ENCODE peak calls at places on chromosomes 12 and 14, in five cellular contexts. Q is endothelial cell of umbilical vein, L is AG10803, Z is epithelial cell of esophagus, U is heart right ventricle. D is an unnamed sample.

GRCh38 chr12:75947171-75947723 is 84.3 kb downstream of the PHLDA1 start:
- DNase-seq in U (no peak), Z (no peak), Q (no peak), L (no peak), D (no peak)

GRCh38 chr14:63933110-63933509 is 80.3 kb downstream of the SYNE2 start:
- DNase-seq in Q (no peak), Z (peak; percentile 10), L (no peak), U (no peak), D (no peak)

GRCh38 chr14:104433401-104434213 is 146.0 kb upstream of the C14orf180 start:
- DNase-seq in Z (no peak), Q (no peak), L (no peak), U (no peak), D (peak; percentile 68)

GRCh38 chr12:13817131-13817530 is 164.3 kb downstream of the GRIN2B start:
- DNase-seq in Z (no peak), U (no peak), Q (no peak), L (no peak), D (no peak)

GRCh38 chr12:5478081-5478706 is 46.3 kb downstream of the NTF3 start:
- DNase-seq in L (no peak), U (no peak), Q (no peak), Z (no peak), D (no peak)

GRCh38 chr14:35339761-35340406 is 47.7 kb downstream of the PSMA6 start:
- DNase-seq in L (no peak), Z (no peak), U (no peak), Q (no peak), D (no peak)

GRCh38 chr12:5096241-5096880 is 52.7 kb downstream of the KCNA5 start:
- DNase-seq in U (no peak), Z (no peak), Q (no peak), L (peak; percentile 80), D (no peak)

GRCh38 chr12:10310926-10311705 is 3.4 kb downstream of the KLRD1 start:
- DNase-seq in U (no peak), L (no peak), Q (peak; percentile 87), Z (peak; percentile 58), D (no peak)

GRCh38 chr14:101039031-101039754 is 135.7 kb upstream of the RTL1 start:
- DNase-seq in L (no peak), Z (no peak), U (no peak), Q (no peak), D (no peak)

GRCh38 chr14:95538801-95539509 is 4.1 kb downstream of the GLRX5 start:
- DNase-seq in Z (no peak), L (no peak), Q (no peak), U (no peak), D (no peak)

GRCh38 chr12:124919646-124920352 is 5.3 kb upstream of the UBC start:
- DNase-seq in Q (peak; percentile 43), Z (peak; percentile 93), U (no peak), L (peak; percentile 34), D (no peak)

GRCh38 chr14:78697341-78697740 is 527.2 kb downstream of the NRXN3 start:
- DNase-seq in Q (peak; percentile 46), U (no peak), Z (peak; percentile 29), L (peak; percentile 58), D (no peak)

GRCh38 chr12:108975024-108975593 is 45.8 kb downstream of the SVOP start:
- DNase-seq in Z (no peak), L (no peak), Q (no peak), U (no peak), D (no peak)

GRCh38 chr14:67728258-67728657 is 26.6 kb downstream of the RDH12 start:
- DNase-seq in U (no peak), Q (no peak), Z (no peak), L (no peak), D (no peak)

GRCh38 chr14:103721334-103722120 is 5.9 kb downstream of the ZFYVE21 start:
- DNase-seq in L (no peak), Q (no peak), Z (peak; percentile 88), U (no peak), D (no peak)

GRCh38 chr12:118103601-118104382 is at the start of gene VSIG10:
- DNase-seq in Z (peak; percentile 51), U (peak; percentile 79), Q (peak; percentile 74), L (peak; percentile 59), D (peak; percentile 73)

GRCh38 chr12:31732926-31733548 is 4.2 kb upstream of the AMN1 start:
- DNase-seq in Q (peak; percentile 91), L (peak; percentile 75), U (no peak), Z (peak; percentile 98), D (no peak)

GRCh38 chr14:21780429-21781084 is 106.9 kb upstream of the OR4E1 start:
- DNase-seq in Z (no peak), U (no peak), Q (no peak), L (no peak), D (no peak)

GRCh38 chr12:67355428-67356385 is 86.5 kb downstream of the CAND1 start:
- DNase-seq in U (no peak), Q (peak; percentile 62), L (peak; percentile 69), Z (peak; percentile 58), D (no peak)

GRCh38 chr14:90513151-90514014 is 116.6 kb downstream of the CALM1 start:
- DNase-seq in Q (no peak), L (no peak), U (peak; percentile 85), Z (peak; percentile 47), D (no peak)

GRCh38 chr12:90939382-90939781 is 15.6 kb downstream of the CCER1 start:
- DNase-seq in L (peak; percentile 25), U (no peak), Z (no peak), Q (no peak), D (no peak)

GRCh38 chr12:65602579-65603295 is 221.5 kb upstream of the HMGA2 start:
- DNase-seq in L (peak; percentile 91), U (peak; percentile 53), Q (peak; percentile 91), Z (peak; percentile 96), D (no peak)

GRCh38 chr14:78933948-78934524 is 763.9 kb downstream of the NRXN3 start:
- DNase-seq in Z (peak; percentile 45), U (no peak), L (peak; percentile 34), Q (peak; percentile 54), D (no peak)

GRCh38 chr12:57401165-57401564 is 29.7 kb downstream of the R3HDM2 start:
- DNase-seq in Z (no peak), L (no peak), U (no peak), Q (no peak), D (no peak)

GRCh38 chr12:124686001-124686884 is 118.8 kb upstream of the NCOR2 start:
- DNase-seq in Q (no peak), L (peak; percentile 80), U (no peak), Z (peak; percentile 87), D (no peak)

GRCh38 chr14:96077983-96078686 is 39.0 kb downstream of the C14orf132 start:
- DNase-seq in U (no peak), Z (peak; percentile 88), Q (no peak), L (no peak), D (no peak)

GRCh38 chr12:48819986-48820385 is 1.7 kb downstream of the CACNB3 start:
- DNase-seq in U (no peak), Q (no peak), Z (no peak), L (no peak), D (no peak)

DNA sequence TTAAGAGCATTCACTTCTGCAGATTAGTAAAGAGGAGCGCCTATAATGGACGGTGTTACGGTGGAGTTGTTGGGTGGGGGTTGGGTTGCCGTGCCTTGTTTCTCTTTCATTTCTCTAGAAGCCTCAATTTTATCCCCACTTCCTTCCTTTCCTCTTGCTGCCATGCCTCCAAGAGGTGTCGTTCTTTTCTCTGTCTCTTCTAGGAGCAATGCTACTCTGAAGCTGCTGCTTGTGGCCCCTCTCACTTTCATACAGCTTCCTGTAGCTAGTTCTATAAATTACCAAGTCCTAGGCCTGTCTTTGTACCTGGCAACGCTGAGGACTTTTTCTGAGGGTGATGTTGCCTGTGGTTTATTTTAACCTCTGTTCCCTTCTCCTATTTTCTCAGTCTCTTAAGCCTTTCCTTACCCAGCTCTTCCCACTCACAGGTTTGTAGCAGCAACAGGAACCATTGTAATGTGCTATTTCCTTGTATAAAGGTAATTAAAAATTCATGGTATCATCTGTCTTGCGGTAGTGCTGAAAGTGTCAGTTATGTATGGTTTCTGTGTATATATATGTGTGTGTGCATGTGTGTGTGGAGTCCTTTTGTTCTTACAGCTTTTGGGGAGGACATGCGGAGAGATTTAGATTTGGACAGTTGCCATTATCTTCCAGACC is 44.0 kb downstream of the DDHD1 start:
- DNase-seq in Z (no peak), Q (peak; percentile 44), U (no peak), L (peak; percentile 18), D (no peak)
- TF ChIP-seq CTCF in Z (no peak), Q (no peak), U (no peak), L (no peak), D (no peak)

GRCh38 chr12:1540690-1541089 is 53.7 kb downstream of the FBXL14 start:
- DNase-seq in Z (peak; percentile 90), L (no peak), U (no peak), Q (no peak), D (no peak)

GRCh38 chr12:1546931-1547640 is 47.3 kb downstream of the FBXL14 start:
- DNase-seq in Z (no peak), Q (no peak), U (no peak), L (no peak), D (no peak)

GRCh38 chr12:1542599-1542998 is 51.8 kb downstream of the FBXL14 start:
- DNase-seq in L (no peak), Z (no peak), Q (no peak), U (no peak), D (no peak)

GRCh38 chr12:1544991-1545700 is 49.2 kb downstream of the FBXL14 start:
- DNase-seq in Z (no peak), Q (peak; percentile 32), U (no peak), L (peak; percentile 58), D (no peak)
- TF ChIP-seq CTCF in Z (no peak), Q (peak; percentile 26), U (no peak), L (peak; percentile 53), D (no peak)

GRCh38 chr14:66003082-66003740 is 483.0 kb upstream of the CCDC196 start:
- DNase-seq in L (no peak), Z (peak; percentile 81), Q (no peak), U (no peak), D (no peak)
- TF ChIP-seq CTCF in L (no peak), Z (no peak), Q (no peak), U (no peak), D (no peak)

GRCh38 chr12:56374726-56375597 is 12.3 kb upstream of the APOF start:
- DNase-seq in Q (peak; percentile 65), U (no peak), Z (no peak), L (no peak), D (no peak)

GRCh38 chr12:56373515-56373914 is 10.9 kb upstream of the APOF start:
- DNase-seq in Z (no peak), Q (no peak), U (no peak), L (no peak), D (no peak)

GRCh38 chr12:56377989-56378316 is 15.3 kb upstream of the APOF start:
- DNase-seq in U (no peak), Q (no peak), L (no peak), Z (no peak), D (no peak)

GRCh38 chr12:56375598-56376434 is 13.2 kb upstream of the APOF start:
- DNase-seq in L (no peak), Q (no peak), U (no peak), Z (no peak), D (no peak)

DNA sequence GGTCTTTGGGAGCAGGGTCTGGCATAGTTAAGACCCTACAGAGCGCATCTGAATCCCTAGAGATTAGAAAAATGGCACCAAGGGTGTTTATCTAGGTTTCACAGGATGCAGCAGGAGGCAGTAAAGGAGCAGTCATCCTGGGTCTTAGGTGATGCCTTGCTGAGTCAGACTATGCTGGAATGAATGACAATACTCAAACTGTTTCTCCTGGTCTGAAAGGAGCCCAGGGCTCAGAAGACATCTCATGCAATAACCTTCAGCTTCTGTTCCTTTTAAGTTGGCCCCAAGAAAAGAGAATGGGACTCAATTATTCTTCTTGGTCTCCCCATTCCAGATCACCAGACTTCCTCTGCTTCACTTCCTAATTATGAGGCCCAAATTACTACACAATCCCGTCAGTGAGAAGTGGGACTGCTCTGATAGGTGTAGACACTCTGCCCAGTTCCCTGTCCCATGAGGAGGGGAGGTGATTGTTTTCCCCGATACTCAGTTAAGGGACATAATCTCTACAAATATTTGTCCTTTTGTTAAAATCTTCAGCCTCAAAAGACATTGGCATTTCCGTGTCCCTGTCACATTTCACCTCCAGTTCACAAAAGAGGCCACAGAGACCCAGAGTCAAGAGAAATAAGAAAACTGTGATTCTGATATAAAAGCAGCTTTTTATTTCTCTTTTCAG is 14.8 kb upstream of the APOF start:
- DNase-seq in Q (peak; percentile 29), U (no peak), L (no peak), Z (peak; percentile 77), D (no peak)
- TF ChIP-seq CTCF in Q (no peak), U (no peak), L (no peak), Z (peak; percentile 39), D (no peak)